ENCODE peak calls at places on chromosomes 2 and 18, in eight cellular contexts. D is CD8-positive, alpha-beta T cell; I is CD4-positive, alpha-beta T cell; Q is choroid plexus epithelial cell; N is B cell; G is fibroblast of villous mesenchyme; C is heart right ventricle; P is tibial artery. B is an unnamed sample.

GRCh38 chr2:113126845-113127645 is at the start of gene IL1RN:
- DNase-seq in Q (no peak), C (peak), G (no peak), I (no peak), P (no peak), D (no peak), N (no peak), B (no peak)

GRCh38 chr18:55323051-55323994 is 264.7 kb downstream of the TCF4 start:
- DNase-seq in I (no peak), N (no peak), P (no peak), Q (peak), D (no peak), C (peak), G (peak), B (no peak)

GRCh38 chr2:108633379-108633778 is 85.9 kb upstream of the RANBP2 start:
- DNase-seq in G (peak), N (no peak), D (no peak), C (no peak), Q (peak), P (no peak), I (no peak), B (no peak)

GRCh38 chr2:28199995-28200394 is 192.7 kb upstream of the FOSL2 start:
- DNase-seq in I (no peak), D (no peak), P (no peak), Q (no peak), C (no peak), G (no peak), N (no peak), B (no peak)

GRCh38 chr2:3445891-3446290 is 66.4 kb downstream of the TRAPPC12 start:
- DNase-seq in C (no peak), Q (no peak), N (no peak), P (no peak), I (no peak), G (no peak), D (no peak), B (no peak)

GRCh38 chr2:235191486-235191885 is 239.7 kb downstream of the SH3BP4 start:
- DNase-seq in D (no peak), I (no peak), P (no peak), G (no peak), Q (no peak), N (no peak), C (no peak), B (no peak)

GRCh38 chr18:31614044-31614443 is 22.4 kb downstream of the TTR start:
- DNase-seq in Q (no peak), C (no peak), G (no peak), N (no peak), P (no peak), I (no peak), D (no peak), B (no peak)

GRCh38 chr18:42255908-42256765 is 301.1 kb downstream of the PIK3C3 start:
- DNase-seq in C (no peak), G (no peak), Q (no peak), P (no peak), N (no peak), I (no peak), D (no peak), B (no peak)

GRCh38 chr18:23237524-23238151 is 102.4 kb downstream of the CABLES1 start:
- DNase-seq in Q (peak), D (no peak), N (peak), I (no peak), P (peak), G (peak), C (peak), B (no peak)

GRCh38 chr2:43438342-43438741 is 157.5 kb downstream of the THADA start:
- DNase-seq in C (no peak), I (no peak), G (no peak), Q (no peak), N (no peak), P (no peak), D (no peak), B (no peak)

GRCh38 chr2:114727012-114727411 is 284.6 kb downstream of the DPP10 start:
- DNase-seq in D (no peak), Q (no peak), N (no peak), P (no peak), I (no peak), G (no peak), C (no peak), B (no peak)

GRCh38 chr18:62660741-62661140 is 54.6 kb upstream of the PHLPP1 start:
- DNase-seq in I (no peak), N (no peak), P (no peak), Q (no peak), D (no peak), G (no peak), C (no peak), B (no peak)

GRCh38 chr2:54599914-54600313 is 123.5 kb upstream of the EML6 start:
- DNase-seq in C (peak), N (no peak), G (no peak), I (no peak), Q (no peak), P (peak), D (no peak), B (no peak)

GRCh38 chr2:129798301-129798581 is 181.2 kb upstream of the RAB6C start:
- DNase-seq in P (no peak), N (no peak), Q (no peak), G (no peak), C (no peak), D (no peak), I (no peak), B (no peak)

GRCh38 chr18:8963876-8964275 is 138.6 kb upstream of the NDUFV2 start:
- DNase-seq in I (no peak), G (no peak), N (no peak), P (no peak), D (no peak), C (no peak), Q (no peak), B (no peak)

GRCh38 chr2:239590995-239591915 is 190.4 kb upstream of the HDAC4 start:
- DNase-seq in C (no peak), G (no peak), P (peak), N (no peak), Q (no peak), I (no peak), D (no peak), B (peak)

DNA sequence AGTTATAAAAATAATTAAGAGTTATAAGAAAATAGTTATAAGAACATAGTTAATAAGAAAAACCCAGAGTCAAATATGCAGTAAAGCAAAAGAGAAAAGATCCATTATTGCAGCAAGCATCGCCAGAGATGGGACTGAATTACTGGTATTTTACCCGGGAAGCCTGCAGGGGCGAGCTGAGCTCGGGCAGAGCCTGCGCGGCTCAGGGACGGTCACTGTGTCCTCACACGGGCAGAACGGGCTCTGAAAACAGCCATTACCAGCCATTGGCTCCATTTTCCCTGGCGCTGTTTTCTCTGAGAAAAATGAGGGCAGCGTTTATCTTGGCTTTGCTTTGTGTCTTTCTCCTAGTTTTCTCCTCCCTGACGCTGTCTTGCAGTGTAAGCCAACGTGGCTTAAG is 95.3 kb upstream of the ALKAL2 start:
- DNase-seq in C (no peak), N (no peak), D (no peak), P (no peak), Q (no peak), G (no peak), I (no peak), B (no peak)
- TF ChIP-seq CTCF in C (no peak), N (no peak), D (no peak), P (peak), Q (no peak), G (no peak), I (no peak), B (no peak)

GRCh38 chr18:36297419-36298112 is at the start of gene FHOD3:
- DNase-seq in D (no peak), C (peak), Q (peak), N (peak), I (no peak), G (peak), P (peak), B (no peak)

GRCh38 chr18:36295880-36296301 is 1.6 kb upstream of the FHOD3 start:
- DNase-seq in I (no peak), D (no peak), P (no peak), N (no peak), G (no peak), Q (no peak), C (no peak), B (no peak)

GRCh38 chr18:36295214-36295613 is 2.3 kb upstream of the FHOD3 start:
- DNase-seq in P (no peak), I (no peak), N (no peak), C (no peak), D (no peak), G (no peak), Q (no peak), B (no peak)

GRCh38 chr18:36298113-36298701 is 694 bp downstream of the FHOD3 start:
- DNase-seq in N (peak), G (no peak), I (no peak), Q (no peak), P (peak), D (no peak), C (no peak), B (no peak)

GRCh38 chr18:36296591-36297418 is 708 bp upstream of the FHOD3 start:
- DNase-seq in N (peak), I (no peak), G (peak), C (peak), D (no peak), P (peak), Q (peak), B (no peak)
- TF ChIP-seq CTCF in N (no peak), I (no peak), G (peak), C (peak), D (no peak), P (peak), Q (peak), B (no peak)

DNA sequence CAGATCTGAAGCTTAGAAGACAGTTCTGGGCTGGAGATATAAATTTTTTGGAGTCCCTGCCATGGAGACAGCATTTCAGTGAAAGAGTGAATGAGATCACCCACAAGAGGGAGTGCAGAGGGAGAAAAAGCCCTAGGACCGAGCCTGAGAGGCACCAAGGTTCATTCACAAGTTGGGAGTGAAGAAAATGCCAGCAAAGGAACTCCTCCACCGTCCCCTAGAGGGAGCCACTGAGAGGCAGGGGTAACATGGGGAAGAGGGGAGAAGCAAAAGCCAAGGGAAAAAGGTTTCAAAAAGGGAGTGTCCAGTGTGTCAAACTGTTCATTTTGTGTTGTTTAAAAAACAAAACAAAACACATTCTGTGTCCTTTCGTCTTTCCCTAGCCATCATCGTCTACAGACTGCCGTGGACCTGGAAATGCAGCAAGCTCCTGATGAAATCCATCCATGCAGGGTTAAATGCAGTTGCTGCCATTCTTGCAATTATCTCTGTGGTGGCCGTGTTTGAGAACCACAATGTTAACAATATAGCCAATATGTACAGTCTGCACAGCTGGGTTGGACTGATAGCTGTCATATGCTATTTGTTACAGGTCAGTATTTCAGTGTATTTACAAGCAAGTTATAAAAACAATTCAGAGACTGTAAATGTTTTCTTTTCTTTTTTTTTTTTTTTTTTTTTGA is 19.1 kb downstream of the CYBRD1 start:
- DNase-seq in N (peak), P (no peak), C (no peak), I (no peak), D (no peak), Q (no peak), G (no peak), B (no peak)
- TF ChIP-seq CTCF in N (peak), P (no peak), C (peak), I (no peak), D (no peak), Q (peak), G (peak), B (no peak)

GRCh38 chr2:143282684-143283083 is 153.5 kb downstream of the ARHGAP15 start:
- DNase-seq in P (no peak), I (no peak), G (no peak), Q (no peak), N (peak), C (no peak), D (no peak), B (no peak)
- TF ChIP-seq CTCF in P (no peak), I (peak), G (peak), Q (peak), N (peak), C (no peak), D (peak), B (no peak)

B was measured in omental fat pad.